ENCODE peak calls at places on chromosomes 4 and X, in six cellular contexts. Z is activated T-cell treated with anti-CD3 and anti-CD28 coated beads, Interleukin-2, amount 50 U/mL, for 48 hours; J is small intestine; X is kidney tubule cell; K is SW480; Q is dorsolateral prefrontal cortex. T is an unnamed sample.

GRCh38 chrX:135982860-135983259 is 2.4 kb upstream of the SLC9A6 start:
- DNase-seq in Q (no peak), K (no peak), J (no peak), Z (no peak), X (peak; percentile 24), T (no peak)

GRCh38 chr4:67288964-67289363 is 256.3 kb downstream of the CENPC start:
- DNase-seq in Z (peak; percentile 32), Q (no peak), K (peak; percentile 12), J (no peak), X (no peak), T (no peak)

GRCh38 chr4:4308800-4309441 is 18.9 kb downstream of the ZBTB49 start:
- DNase-seq in Q (no peak), Z (no peak), J (no peak), X (peak; percentile 78), K (no peak), T (no peak)

GRCh38 chrX:136616987-136617685 is 30.8 kb upstream of the CD40LG start:
- DNase-seq in X (no peak), K (no peak), Z (no peak), J (no peak), Q (no peak), T (no peak)

GRCh38 chr4:119725688-119726330 is 97.2 kb upstream of the PDE5A start:
- DNase-seq in J (no peak), Z (no peak), X (no peak), Q (no peak), K (no peak), T (no peak)

GRCh38 chr4:179125870-179126269 is 1683.6 kb upstream of the AGA start:
- DNase-seq in K (no peak), J (no peak), X (no peak), Z (no peak), Q (no peak), T (no peak)

GRCh38 chr4:168183717-168184571 is 91.6 kb downstream of the ANXA10 start:
- DNase-seq in X (peak; percentile 53), J (peak; percentile 47), Q (no peak), Z (no peak), K (peak; percentile 15), T (peak; percentile 37)

GRCh38 chr4:46909078-46909477 is at the start of gene COX7B2:
- DNase-seq in J (no peak), K (no peak), Q (no peak), X (no peak), Z (no peak), T (no peak)

GRCh38 chr4:182643801-182644311 is 273.3 kb downstream of the DCTD start:
- DNase-seq in K (no peak), Q (no peak), J (no peak), X (peak; percentile 71), Z (no peak), T (peak; percentile 77)

GRCh38 chrX:129831486-129831885 is 12.2 kb downstream of the ZDHHC9 start:
- DNase-seq in J (no peak), Q (peak; percentile 54), Z (no peak), X (no peak), K (peak; percentile 60), T (no peak)

GRCh38 chr4:76569225-76569624 is 134.2 kb downstream of the SHROOM3 start:
- DNase-seq in X (peak; percentile 55), K (no peak), Q (no peak), J (peak; percentile 46), Z (no peak), T (peak; percentile 57)

GRCh38 chrX:40908857-40909475 is 173.6 kb upstream of the MED14 start:
- DNase-seq in Q (no peak), X (peak; percentile 71), K (peak; percentile 88), J (no peak), Z (no peak), T (peak; percentile 85)

GRCh38 chr4:86816463-86817107 is 32.6 kb downstream of the SLC10A6 start:
- DNase-seq in Q (no peak), Z (no peak), X (no peak), J (no peak), K (no peak), T (no peak)

GRCh38 chrX:148871422-148872152 is 371.2 kb downstream of the AFF2 start:
- DNase-seq in Q (no peak), X (peak; percentile 61), Z (no peak), K (peak; percentile 16), J (no peak), T (peak; percentile 46)

GRCh38 chr4:48985976-48986653 is at the start of gene CWH43:
- DNase-seq in X (peak; percentile 55), Z (no peak), K (no peak), J (no peak), Q (no peak), T (no peak)

GRCh38 chr4:177945235-177945634 is 503.0 kb upstream of the AGA start:
- DNase-seq in Z (no peak), Q (no peak), J (no peak), X (no peak), K (no peak), T (no peak)

GRCh38 chr4:74230902-74231499 is 73.1 kb downstream of the MTHFD2L start:
- DNase-seq in J (peak; percentile 38), Q (no peak), K (no peak), Z (peak; percentile 27), X (peak; percentile 87), T (peak; percentile 90)

GRCh38 chr4:12723849-12724447 is 760.2 kb downstream of the RAB28 start:
- DNase-seq in Q (no peak), X (no peak), J (no peak), Z (no peak), K (no peak), T (no peak)

GRCh38 chr4:47349323-47349722 is 114.2 kb downstream of the COMMD8 start:
- DNase-seq in K (no peak), X (peak; percentile 42), Q (no peak), J (no peak), Z (no peak), T (no peak)

GRCh38 chrX:64642482-64642881 is 247.2 kb upstream of the MTMR8 start:
- DNase-seq in J (no peak), Z (peak; percentile 24), K (no peak), Q (no peak), X (no peak), T (no peak)

GRCh38 chrX:100622989-100623388 is 13.6 kb downstream of the TSPAN6 start:
- DNase-seq in Q (no peak), X (no peak), K (no peak), J (no peak), Z (no peak), T (no peak)

GRCh38 chr4:126264839-126265238 is 950.1 kb downstream of the FAT4 start:
- DNase-seq in K (no peak), J (no peak), Q (no peak), Z (no peak), X (peak; percentile 53), T (peak; percentile 42)

GRCh38 chrX:52923781-52924241 is 26.7 kb downstream of the FAM156B start:
- DNase-seq in Z (no peak), X (peak; percentile 54), Q (no peak), J (no peak), K (peak; percentile 17), T (peak; percentile 35)

GRCh38 chr4:15385928-15386327 is 41.9 kb upstream of the C1QTNF7 start:
- DNase-seq in Z (no peak), X (no peak), K (no peak), J (no peak), Q (no peak), T (no peak)

GRCh38 chr4:6873792-6874461 is 35.7 kb upstream of the TBC1D14 start:
- DNase-seq in Z (peak; percentile 85), Q (peak; percentile 75), X (peak; percentile 66), J (peak; percentile 73), K (peak; percentile 62), T (peak; percentile 51)

GRCh38 chrX:150966742-150967141 is 16.4 kb upstream of the HMGB3 start:
- DNase-seq in J (peak; percentile 12), K (no peak), Q (no peak), Z (no peak), X (no peak), T (no peak)

GRCh38 chr4:137075586-137075985 is 456.7 kb downstream of the PCDH18 start:
- DNase-seq in X (no peak), J (no peak), K (no peak), Q (no peak), Z (no peak), T (no peak)

GRCh38 chr4:42152507-42153504 is at the start of gene BEND4:
- DNase-seq in Z (no peak), X (no peak), J (no peak), Q (no peak), K (no peak), T (no peak)

GRCh38 chr4:26061248-26061986 is 147.4 kb downstream of the SMIM20 start:
- DNase-seq in X (peak; percentile 60), Q (no peak), J (peak; percentile 49), Z (peak; percentile 38), K (peak; percentile 33), T (peak; percentile 53)

GRCh38 chrX:114201622-114202021 is 382.3 kb upstream of the HTR2C start:
- DNase-seq in Z (no peak), X (no peak), J (no peak), K (no peak), Q (no peak), T (no peak)

GRCh38 chr4:126799971-126800722 is 832.6 kb upstream of the INTU start:
- DNase-seq in Z (no peak), X (no peak), K (no peak), Q (no peak), J (no peak), T (no peak)

GRCh38 chrX:63613531-63614028 is 171.4 kb downstream of the ARHGEF9 start:
- DNase-seq in Q (no peak), K (peak; percentile 17), X (no peak), Z (no peak), J (no peak), T (no peak)

GRCh38 chrX:26922278-26922677 is 540.9 kb downstream of the PPP4R3C start:
- DNase-seq in X (no peak), Q (no peak), J (no peak), Z (no peak), K (no peak), T (no peak)

GRCh38 chr4:52408471-52408870 is 250.6 kb downstream of the USP46 start:
- DNase-seq in J (no peak), K (no peak), Z (no peak), Q (no peak), X (no peak), T (no peak)

GRCh38 chr4:151850751-151851150 is 89.9 kb upstream of the GATB start:
- DNase-seq in K (no peak), X (no peak), Z (no peak), J (no peak), Q (no peak), T (peak; percentile 1)

T was measured in renal cortical epithelial cell.